ENCODE peak calls at places on chromosomes 5 and 9, in nine cellular contexts. W, M, U, T, E, N, S, F and D are unnamed samples.

GRCh38 chr9:132176338-132176737 is 14.5 kb downstream of the NTNG2 start:
- DNase-seq in E (no peak), U (no peak), M (no peak), N (no peak), W (no peak), S (no peak), T (no peak), F (no peak), D (no peak)

GRCh38 chr5:58300346-58300745 is 159.5 kb downstream of the PLK2 start:
- DNase-seq in S (no peak), E (no peak), W (no peak), T (no peak), F (no peak), U (no peak), M (no peak), N (no peak), D (no peak)

GRCh38 chr9:38259519-38260218 is 132.8 kb upstream of the ALDH1B1 start:
- DNase-seq in F (no peak), M (no peak), N (no peak), S (no peak), T (no peak), W (no peak), E (no peak), U (no peak), D (no peak)

GRCh38 chr5:76849767-76850291 is at the start of gene S100Z:
- DNase-seq in N (no peak), F (no peak), E (no peak), U (no peak), M (no peak), S (no peak), W (no peak), T (no peak), D (no peak)

GRCh38 chr9:107504585-107505455 is 15.3 kb upstream of the KLF4 start:
- DNase-seq in U (peak), E (peak), N (no peak), F (no peak), M (peak), S (peak), W (peak), T (peak), D (no peak)

GRCh38 chr9:78821126-78821822 is 524.3 kb downstream of the PSAT1 start:
- DNase-seq in M (peak), N (no peak), F (no peak), W (no peak), E (peak), U (no peak), S (no peak), T (peak), D (peak)

GRCh38 chr5:143040622-143041021 is 270.4 kb downstream of the ARHGAP26 start:
- DNase-seq in T (peak), N (no peak), W (no peak), M (no peak), S (no peak), F (no peak), E (no peak), U (no peak), D (no peak)

GRCh38 chr9:35611230-35611797 is 6.3 kb downstream of the TESK1 start:
- DNase-seq in S (no peak), N (no peak), U (no peak), E (peak), T (peak), W (peak), M (peak), F (peak), D (peak)

GRCh38 chr5:81315336-81315735 is 13.9 kb downstream of the ZCCHC9 start:
- DNase-seq in S (no peak), N (no peak), M (peak), U (no peak), W (peak), F (no peak), T (peak), E (peak), D (no peak)

GRCh38 chr5:65059681-65060598 is 291.2 kb downstream of the CWC27 start:
- DNase-seq in U (no peak), F (no peak), M (peak), E (peak), S (no peak), N (peak), T (peak), W (peak), D (peak)

GRCh38 chr5:116415182-116415581 is 159.4 kb downstream of the SEMA6A start:
- DNase-seq in M (no peak), U (no peak), T (no peak), W (no peak), S (no peak), N (no peak), E (no peak), F (no peak), D (no peak)

GRCh38 chr9:78904686-78905085 is 607.8 kb downstream of the PSAT1 start:
- DNase-seq in N (no peak), T (peak), S (no peak), M (no peak), E (no peak), W (no peak), U (no peak), F (no peak), D (no peak)

GRCh38 chr5:29039994-29040393 is 2001.6 kb upstream of the CDH9 start:
- DNase-seq in E (no peak), M (no peak), S (no peak), F (no peak), W (no peak), T (no peak), U (no peak), N (no peak), D (no peak)

GRCh38 chr5:180352976-180353225 is 235 bp downstream of the GFPT2 start:
- DNase-seq in E (no peak), F (no peak), W (no peak), T (no peak), U (no peak), S (no peak), M (no peak), N (no peak), D (no peak)

GRCh38 chr5:1358726-1359025 is 13.8 kb upstream of the CLPTM1L start:
- DNase-seq in W (no peak), S (no peak), N (no peak), E (no peak), M (no peak), U (no peak), T (no peak), F (no peak), D (no peak)

GRCh38 chr9:36308281-36308680 is 50.0 kb upstream of the GNE start:
- DNase-seq in S (no peak), T (no peak), F (no peak), W (no peak), M (no peak), U (no peak), N (no peak), E (no peak), D (no peak)

GRCh38 chr9:93121316-93122241 is 12.5 kb downstream of the NINJ1 start:
- DNase-seq in N (no peak), E (no peak), W (no peak), S (no peak), F (peak), T (no peak), U (no peak), M (no peak), D (no peak)

GRCh38 chr9:91131433-91131839 is 230.3 kb downstream of the AUH start:
- DNase-seq in N (no peak), M (peak), S (no peak), T (peak), E (peak), W (peak), U (no peak), F (peak), D (peak)

GRCh38 chr9:90296539-90296938 is 346.1 kb downstream of the DIRAS2 start:
- DNase-seq in S (no peak), M (no peak), E (peak), T (no peak), U (no peak), N (no peak), F (no peak), W (no peak), D (no peak)

GRCh38 chr9:35313911-35314310 is 152.1 kb downstream of the UNC13B start:
- DNase-seq in N (no peak), W (peak), F (no peak), U (no peak), S (no peak), T (peak), E (peak), M (peak), D (no peak)

GRCh38 chr9:72129271-72130156 is 19.7 kb upstream of the GDA start:
- DNase-seq in W (no peak), U (no peak), E (no peak), T (no peak), F (no peak), M (no peak), N (no peak), S (no peak), D (no peak)

GRCh38 chr5:80033513-80033912 is 1.6 kb upstream of the THBS4 start:
- DNase-seq in F (no peak), E (no peak), U (no peak), T (peak), S (no peak), M (no peak), N (no peak), W (no peak), D (peak)

GRCh38 chr9:88577736-88578485 is 42.9 kb downstream of the NXNL2 start:
- DNase-seq in T (no peak), F (no peak), W (no peak), E (no peak), U (no peak), S (no peak), M (no peak), N (no peak), D (no peak)

GRCh38 chr9:88579363-88579715 is 44.4 kb downstream of the NXNL2 start:
- DNase-seq in N (no peak), W (no peak), S (no peak), E (no peak), M (no peak), T (no peak), U (no peak), F (no peak), D (no peak)

GRCh38 chr9:88580961-88581360 is 46.0 kb downstream of the NXNL2 start:
- DNase-seq in N (no peak), E (no peak), M (no peak), S (no peak), T (no peak), W (peak), U (no peak), F (no peak), D (no peak)

GRCh38 chr9:88577256-88577655 is 42.3 kb downstream of the NXNL2 start:
- DNase-seq in N (no peak), T (no peak), M (no peak), W (no peak), U (no peak), S (no peak), E (no peak), F (no peak), D (no peak)

DNA sequence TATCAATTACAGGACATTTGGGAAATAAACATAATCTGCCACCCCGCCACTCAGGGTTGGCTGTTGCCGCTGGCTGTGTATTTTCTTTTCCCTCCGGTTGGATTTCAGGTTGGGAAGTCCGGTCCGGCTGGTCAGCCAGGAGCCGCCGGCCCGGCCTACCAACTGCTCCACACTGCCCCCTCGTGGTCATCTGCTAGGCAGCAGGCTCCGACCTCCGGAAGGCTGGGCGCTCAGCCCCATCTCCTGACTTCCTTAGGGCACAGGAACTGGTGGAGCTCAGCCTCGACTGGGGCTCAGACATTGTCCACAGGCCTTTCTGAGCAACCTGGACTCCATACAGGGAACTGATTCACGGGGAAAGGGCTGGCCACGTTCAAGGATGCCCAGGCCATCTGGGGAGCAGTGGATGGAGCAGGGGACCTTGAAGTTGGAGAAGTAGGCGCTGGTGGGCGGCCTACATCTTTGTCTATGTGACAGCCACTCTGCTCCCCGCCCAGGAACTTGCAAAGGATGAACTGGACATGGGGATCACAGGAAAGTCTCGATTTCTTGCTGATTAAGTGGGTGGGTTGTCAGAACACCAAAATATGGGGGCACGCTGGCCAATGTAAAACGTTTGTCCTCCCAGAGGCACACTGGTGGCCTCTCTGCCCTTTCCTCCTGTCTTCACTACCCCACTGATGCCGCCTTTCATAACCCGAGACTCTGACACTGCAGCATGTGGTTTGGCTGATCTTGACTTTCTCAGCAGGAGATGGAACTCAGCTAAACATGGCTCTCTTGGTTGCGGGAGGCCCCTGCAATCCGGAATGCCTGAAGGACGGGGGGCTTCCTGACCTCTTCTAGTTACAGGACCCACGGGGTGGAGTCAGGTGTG is 43.7 kb downstream of the NXNL2 start:
- DNase-seq in E (peak), N (peak), W (peak), S (peak), U (peak), M (peak), T (peak), F (peak), D (peak)
- H3K4me3 ChIP-seq in E (no peak), N (no peak), W (no peak), S (no peak), U (peak), M (no peak), T (no peak), F (no peak), D (peak)

GRCh38 chr5:15993934-15994333 is 185.7 kb downstream of the MARCHF11 start:
- DNase-seq in E (peak), S (no peak), M (peak), N (no peak), F (no peak), U (no peak), T (peak), W (no peak), D (no peak)

GRCh38 chr5:15993334-15993733 is 186.3 kb downstream of the MARCHF11 start:
- DNase-seq in N (no peak), M (peak), U (no peak), T (peak), W (peak), S (no peak), F (no peak), E (peak), D (no peak)

GRCh38 chr5:15995206-15996052 is 184.2 kb downstream of the MARCHF11 start:
- DNase-seq in F (no peak), U (no peak), S (no peak), E (peak), T (peak), N (no peak), M (peak), W (peak), D (no peak)

GRCh38 chr5:15991586-15991985 is 188.0 kb downstream of the MARCHF11 start:
- DNase-seq in E (no peak), F (no peak), S (no peak), M (no peak), N (no peak), U (no peak), W (no peak), T (no peak), D (no peak)

GRCh38 chr5:15992918-15993317 is 186.7 kb downstream of the MARCHF11 start:
- DNase-seq in T (peak), E (peak), S (no peak), U (no peak), N (no peak), M (peak), F (no peak), W (peak), D (no peak)
- TF ChIP-seq CTCF in T (peak), E (no peak), S (no peak), U (no peak), N (no peak), M (no peak), F (no peak), W (peak), D (no peak)

GRCh38 chr5:104733063-104733719 is 1170.6 kb upstream of the NUDT12 start:
- DNase-seq in E (peak), S (no peak), W (no peak), F (no peak), N (no peak), U (no peak), T (no peak), M (no peak), D (no peak)

GRCh38 chr5:104739503-104739902 is 1176.9 kb upstream of the NUDT12 start:
- DNase-seq in T (no peak), W (no peak), S (no peak), U (no peak), N (no peak), F (no peak), M (no peak), E (no peak), D (no peak)

GRCh38 chr5:104739905-104740304 is 1177.3 kb upstream of the NUDT12 start:
- DNase-seq in S (no peak), U (no peak), M (no peak), W (no peak), T (no peak), N (no peak), E (no peak), F (no peak), D (no peak)

DNA sequence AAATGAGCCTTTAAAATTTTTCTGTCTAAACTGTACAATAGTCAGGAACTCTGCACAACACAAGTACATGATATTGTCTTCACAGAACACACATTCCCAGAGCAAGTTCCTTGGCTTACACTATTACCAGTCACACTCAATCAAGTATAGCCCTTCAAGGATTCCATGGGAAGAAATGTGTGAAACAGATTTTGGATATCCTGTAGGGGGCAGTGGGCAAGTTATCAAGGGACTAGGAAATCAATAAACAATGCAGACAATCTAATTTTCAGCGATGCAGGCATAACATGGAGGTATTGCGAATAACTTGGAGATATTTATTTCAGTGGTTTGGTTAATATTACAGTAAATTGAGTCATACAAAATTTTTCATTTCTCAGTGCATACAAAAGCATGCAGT is 1171.5 kb upstream of the NUDT12 start:
- DNase-seq in F (no peak), M (no peak), E (no peak), N (no peak), W (no peak), S (no peak), T (no peak), U (no peak), D (no peak)
- H3K4me3 ChIP-seq in F (no peak), M (no peak), E (no peak), N (no peak), W (no peak), S (no peak), T (no peak), U (no peak), D (no peak)

GRCh38 chr5:15687401-15687800 is 187.4 kb downstream of the FBXL7 start:
- DNase-seq in M (no peak), W (no peak), T (no peak), U (no peak), N (no peak), S (no peak), F (no peak), E (no peak), D (no peak)

GRCh38 chr5:15682122-15682521 is 182.1 kb downstream of the FBXL7 start:
- DNase-seq in E (no peak), N (no peak), M (no peak), W (no peak), S (no peak), T (no peak), U (no peak), F (no peak), D (no peak)

GRCh38 chr5:15682566-15682965 is 182.6 kb downstream of the FBXL7 start:
- DNase-seq in E (no peak), M (no peak), N (no peak), S (no peak), W (no peak), F (no peak), T (no peak), U (no peak), D (no peak)

GRCh38 chr5:15683332-15683731 is 183.4 kb downstream of the FBXL7 start:
- DNase-seq in W (no peak), S (no peak), M (peak), U (peak), N (no peak), F (no peak), E (no peak), T (no peak), D (peak)
- TF ChIP-seq CTCF in W (no peak), S (no peak), M (peak), U (no peak), N (no peak), F (no peak), E (peak), T (no peak), D (peak)

DNA sequence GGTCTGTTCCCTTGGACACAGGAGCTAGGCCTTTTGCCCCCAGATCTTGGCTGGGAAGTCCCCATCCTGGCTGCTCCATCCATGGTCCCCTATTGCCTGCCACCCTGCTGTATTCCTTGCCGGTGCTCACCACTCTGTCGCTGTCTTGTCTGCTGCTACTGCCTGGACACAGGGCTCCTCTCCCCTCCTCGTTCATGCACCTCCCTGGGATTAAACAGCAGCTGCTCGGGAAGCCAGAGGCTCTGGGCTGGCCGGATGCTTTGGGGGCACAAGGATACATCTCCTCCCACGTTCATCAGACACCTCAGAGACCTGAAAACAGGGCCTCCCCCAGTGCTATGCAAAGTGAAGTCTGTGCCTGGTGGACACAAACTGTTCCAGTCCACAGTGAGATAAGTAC is 110.4 kb downstream of the ZNF354C start:
- DNase-seq in U (no peak), F (no peak), E (no peak), M (no peak), T (no peak), W (no peak), S (no peak), N (no peak), D (no peak)
- H3K4me3 ChIP-seq in U (no peak), F (no peak), E (no peak), M (no peak), T (no peak), W (no peak), S (no peak), N (no peak), D (no peak)

DNA sequence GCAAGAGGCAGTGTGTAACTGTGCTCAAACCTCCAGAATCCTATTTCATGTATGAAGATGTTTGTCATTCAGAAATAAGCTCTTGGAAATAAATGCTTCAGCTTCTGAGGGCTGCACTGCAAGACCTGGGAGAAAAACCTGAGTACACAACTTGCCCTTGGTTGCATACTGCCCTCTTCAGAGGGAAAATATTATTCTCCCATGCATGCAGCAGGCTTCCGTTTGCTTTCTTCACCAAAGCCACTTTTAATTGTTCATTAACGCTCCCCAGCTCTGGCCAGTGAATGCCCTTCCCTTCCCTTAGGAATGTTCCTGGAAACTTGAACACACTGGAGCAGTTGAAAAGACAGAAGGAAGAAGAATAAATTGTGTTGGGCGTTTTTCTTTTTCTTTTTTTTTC is 2.5 kb upstream of the WHRN start:
- DNase-seq in W (no peak), S (no peak), E (no peak), T (peak), N (no peak), U (no peak), M (peak), F (no peak), D (peak)
- TF ChIP-seq CTCF in W (peak), S (no peak), E (peak), T (peak), N (peak), U (no peak), M (peak), F (no peak), D (peak)

DNA sequence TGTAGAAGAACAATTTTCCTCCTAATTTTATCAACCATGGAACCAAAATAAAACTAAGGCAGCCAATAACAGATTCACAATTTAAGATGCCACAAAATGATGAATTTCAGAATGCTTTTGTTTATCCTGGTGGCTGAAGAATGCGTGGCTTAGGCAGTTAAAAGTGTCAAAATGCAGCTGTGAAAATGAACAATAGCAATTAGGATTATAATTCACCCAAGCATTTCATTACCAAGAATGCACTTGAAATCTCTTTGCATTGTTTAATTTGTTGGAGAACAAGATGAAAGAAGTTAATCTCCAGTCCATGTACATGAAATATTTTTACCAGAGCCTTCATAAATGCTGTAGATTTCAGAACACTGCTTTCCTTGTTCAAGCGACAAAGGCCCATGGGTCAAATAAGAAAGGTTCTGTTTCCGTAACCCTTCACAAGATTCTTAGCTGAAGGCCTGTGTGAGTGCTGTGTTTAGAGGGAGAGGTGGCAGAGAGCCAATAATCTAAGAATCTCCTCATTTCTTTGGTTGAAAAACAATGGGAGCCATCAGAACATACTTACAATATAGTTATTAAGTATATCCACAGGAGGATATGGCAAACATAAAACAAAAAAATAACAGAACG is 39.3 kb downstream of the CLINT1 start:
- DNase-seq in S (no peak), M (peak), U (no peak), W (no peak), T (no peak), E (no peak), N (no peak), F (no peak), D (no peak)
- H3K4me3 ChIP-seq in S (no peak), M (no peak), U (no peak), W (no peak), T (no peak), E (no peak), N (no peak), F (no peak), D (no peak)